ENCODE peak calls at places on chromosomes 7 and 10, in six cellular contexts. One of them, this sample, is unnamed.
A peak's percentile ranks its signal among the peaks of the same experiment; 100 is the strongest.

GRCh38 chr10:96390460-96390864 is 31.7 kb upstream of the OPALIN start:
- DNase-seq in transverse colon: peak; percentile 52
- DNase-seq in sigmoid colon: peak; percentile 96
- DNase-seq in uterus: peak; percentile 47
- DNase-seq in IMR-90: no peak
- DNase-seq in prostate gland: peak; percentile 91
- DNase-seq in this sample: no peak

GRCh38 chr7:106088014-106088413 is 24.1 kb downstream of the SYPL1 start:
- DNase-seq in transverse colon: no peak
- DNase-seq in sigmoid colon: no peak
- DNase-seq in uterus: no peak
- DNase-seq in IMR-90: no peak
- DNase-seq in prostate gland: no peak
- DNase-seq in this sample: no peak

GRCh38 chr10:128152741-128153583 is 26.7 kb upstream of the MKI67 start:
- DNase-seq in transverse colon: no peak
- DNase-seq in sigmoid colon: no peak
- DNase-seq in uterus: no peak
- DNase-seq in IMR-90: no peak
- DNase-seq in prostate gland: no peak
- DNase-seq in this sample: no peak

GRCh38 chr10:1607466-1607865 is 129.9 kb downstream of the ADARB2 start:
- DNase-seq in transverse colon: no peak
- DNase-seq in sigmoid colon: no peak
- DNase-seq in uterus: no peak
- DNase-seq in IMR-90: no peak
- DNase-seq in prostate gland: no peak
- DNase-seq in this sample: no peak

GRCh38 chr7:155305251-155305904 is 7.7 kb downstream of the INSIG1 start:
- DNase-seq in transverse colon: no peak
- DNase-seq in sigmoid colon: no peak
- DNase-seq in uterus: no peak
- DNase-seq in IMR-90: no peak
- DNase-seq in prostate gland: no peak
- DNase-seq in this sample: no peak

GRCh38 chr10:44827431-44828006 is 83.6 kb upstream of the TMEM72 start:
- DNase-seq in transverse colon: no peak
- DNase-seq in sigmoid colon: no peak
- DNase-seq in uterus: no peak
- DNase-seq in IMR-90: no peak
- DNase-seq in prostate gland: no peak
- DNase-seq in this sample: no peak

GRCh38 chr10:63494951-63495350 is 26.2 kb upstream of the REEP3 start:
- DNase-seq in transverse colon: no peak
- DNase-seq in sigmoid colon: no peak
- DNase-seq in uterus: no peak
- DNase-seq in IMR-90: no peak
- DNase-seq in prostate gland: no peak
- DNase-seq in this sample: no peak

GRCh38 chr10:129390147-129390546 is 76.9 kb upstream of the MGMT start:
- DNase-seq in transverse colon: no peak
- DNase-seq in sigmoid colon: no peak
- DNase-seq in uterus: no peak
- DNase-seq in IMR-90: no peak
- DNase-seq in prostate gland: no peak
- DNase-seq in this sample: no peak

GRCh38 chr10:47311193-47311899 is 10.9 kb upstream of the GDF2 start:
- DNase-seq in transverse colon: peak; percentile 77
- DNase-seq in sigmoid colon: no peak
- DNase-seq in uterus: peak; percentile 31
- DNase-seq in IMR-90: no peak
- DNase-seq in prostate gland: no peak
- DNase-seq in this sample: no peak

GRCh38 chr7:141276031-141276430 is 202.2 kb downstream of the TMEM178B start:
- DNase-seq in transverse colon: no peak
- DNase-seq in sigmoid colon: no peak
- DNase-seq in uterus: no peak
- DNase-seq in IMR-90: no peak
- DNase-seq in prostate gland: no peak
- DNase-seq in this sample: no peak

GRCh38 chr7:6271694-6272371 is 591 bp downstream of the CYTH3 start:
- DNase-seq in transverse colon: peak; percentile 28
- DNase-seq in sigmoid colon: peak; percentile 72
- DNase-seq in uterus: peak; percentile 42
- DNase-seq in IMR-90: no peak
- DNase-seq in prostate gland: no peak
- DNase-seq in this sample: peak; percentile 89

GRCh38 chr7:151990567-151990966 is 34.3 kb downstream of the GALNTL5 start:
- DNase-seq in transverse colon: no peak
- DNase-seq in sigmoid colon: no peak
- DNase-seq in uterus: no peak
- DNase-seq in IMR-90: peak; percentile 17
- DNase-seq in prostate gland: no peak
- DNase-seq in this sample: no peak

GRCh38 chr10:91190876-91191580 is 29.4 kb upstream of the PCGF5 start:
- DNase-seq in transverse colon: no peak
- DNase-seq in sigmoid colon: no peak
- DNase-seq in uterus: no peak
- DNase-seq in IMR-90: peak; percentile 45
- DNase-seq in prostate gland: no peak
- DNase-seq in this sample: no peak

GRCh38 chr7:139570626-139571025 is 47.1 kb downstream of the CLEC2L start:
- DNase-seq in transverse colon: no peak
- DNase-seq in sigmoid colon: no peak
- DNase-seq in uterus: no peak
- DNase-seq in IMR-90: no peak
- DNase-seq in prostate gland: no peak
- DNase-seq in this sample: no peak

GRCh38 chr7:35518767-35519166 is 176.2 kb downstream of the HERPUD2 start:
- DNase-seq in transverse colon: no peak
- DNase-seq in sigmoid colon: no peak
- DNase-seq in uterus: no peak
- DNase-seq in IMR-90: no peak
- DNase-seq in prostate gland: no peak
- DNase-seq in this sample: no peak

GRCh38 chr7:100221767-100222444 is 2.2 kb downstream of the PVRIG start:
- DNase-seq in transverse colon: no peak
- DNase-seq in sigmoid colon: no peak
- DNase-seq in uterus: no peak
- DNase-seq in IMR-90: no peak
- DNase-seq in prostate gland: no peak
- DNase-seq in this sample: no peak

GRCh38 chr7:127708788-127709187 is 56.8 kb downstream of the SND1 start:
- DNase-seq in transverse colon: peak; percentile 75
- DNase-seq in sigmoid colon: peak; percentile 89
- DNase-seq in uterus: peak; percentile 71
- DNase-seq in IMR-90: peak; percentile 86
- DNase-seq in prostate gland: peak; percentile 72
- DNase-seq in this sample: peak; percentile 86

GRCh38 chr7:158109364-158110033 is 478.1 kb downstream of the PTPRN2 start:
- DNase-seq in transverse colon: no peak
- DNase-seq in sigmoid colon: no peak
- DNase-seq in uterus: no peak
- DNase-seq in IMR-90: no peak
- DNase-seq in prostate gland: no peak
- DNase-seq in this sample: no peak

GRCh38 chr7:42090056-42090455 is 147.0 kb downstream of the GLI3 start:
- DNase-seq in transverse colon: no peak
- DNase-seq in sigmoid colon: no peak
- DNase-seq in uterus: no peak
- DNase-seq in IMR-90: peak; percentile 38
- DNase-seq in prostate gland: no peak
- DNase-seq in this sample: no peak

GRCh38 chr7:140512317-140513000 is 33.2 kb upstream of the MKRN1 start:
- DNase-seq in transverse colon: peak; percentile 96
- DNase-seq in sigmoid colon: peak; percentile 72
- DNase-seq in uterus: peak; percentile 32
- DNase-seq in IMR-90: no peak
- DNase-seq in prostate gland: peak; percentile 12
- DNase-seq in this sample: no peak

GRCh38 chr10:47349941-47350371 is 1.8 kb downstream of the RBP3 start:
- DNase-seq in transverse colon: no peak
- DNase-seq in sigmoid colon: no peak
- DNase-seq in uterus: no peak
- DNase-seq in IMR-90: no peak
- DNase-seq in prostate gland: no peak
- DNase-seq in this sample: no peak

GRCh38 chr7:26919906-26920530 is 55.6 kb upstream of the SKAP2 start:
- DNase-seq in transverse colon: no peak
- DNase-seq in sigmoid colon: no peak
- DNase-seq in uterus: no peak
- DNase-seq in IMR-90: no peak
- DNase-seq in prostate gland: no peak
- DNase-seq in this sample: no peak

GRCh38 chr7:21450876-21451275 is 23.0 kb downstream of the SP4 start:
- DNase-seq in transverse colon: no peak
- DNase-seq in sigmoid colon: no peak
- DNase-seq in uterus: no peak
- DNase-seq in IMR-90: no peak
- DNase-seq in prostate gland: no peak
- DNase-seq in this sample: no peak

GRCh38 chr7:38222481-38223096 is 44.5 kb downstream of the STARD3NL start:
- DNase-seq in transverse colon: no peak
- DNase-seq in sigmoid colon: no peak
- DNase-seq in uterus: no peak
- DNase-seq in IMR-90: peak; percentile 62
- DNase-seq in prostate gland: peak; percentile 66
- DNase-seq in this sample: peak; percentile 26

GRCh38 chr10:58266826-58267712 is 625 bp downstream of the IPMK start:
- DNase-seq in transverse colon: peak; percentile 69
- DNase-seq in sigmoid colon: peak; percentile 85
- DNase-seq in uterus: peak; percentile 34
- DNase-seq in IMR-90: peak; percentile 59
- DNase-seq in prostate gland: peak; percentile 48
- DNase-seq in this sample: peak; percentile 93

GRCh38 chr10:79468015-79468560 is 22.7 kb upstream of the ZCCHC24 start:
- DNase-seq in transverse colon: no peak
- DNase-seq in sigmoid colon: no peak
- DNase-seq in uterus: no peak
- DNase-seq in IMR-90: no peak
- DNase-seq in prostate gland: no peak
- DNase-seq in this sample: no peak
- TF ChIP-seq CTCF in transverse colon: no peak
- TF ChIP-seq CTCF in sigmoid colon: no peak
- TF ChIP-seq CTCF in uterus: no peak
- TF ChIP-seq CTCF in IMR-90: no peak
- TF ChIP-seq CTCF in prostate gland: no peak
- TF ChIP-seq CTCF in this sample: no peak

GRCh38 chr10:93841930-93842329 is 51.8 kb upstream of the SLC35G1 start:
- DNase-seq in transverse colon: no peak
- DNase-seq in sigmoid colon: no peak
- DNase-seq in uterus: no peak
- DNase-seq in IMR-90: no peak
- DNase-seq in prostate gland: no peak
- DNase-seq in this sample: no peak
- H3K4me3 ChIP-seq in transverse colon: no peak overlapping the region
- H3K4me3 ChIP-seq in sigmoid colon: no peak overlapping the region
- H3K4me3 ChIP-seq in uterus: no peak overlapping the region
- H3K4me3 ChIP-seq in IMR-90: no peak overlapping the region
- H3K4me3 ChIP-seq in prostate gland: no peak overlapping the region
- H3K4me3 ChIP-seq in this sample: no peak overlapping the region

GRCh38 chr10:122474145-122474739 is 12.9 kb downstream of the HTRA1 start:
- DNase-seq in transverse colon: no peak
- DNase-seq in sigmoid colon: no peak
- DNase-seq in uterus: no peak
- DNase-seq in IMR-90: no peak
- DNase-seq in prostate gland: no peak
- DNase-seq in this sample: peak; percentile 86
- TF ChIP-seq POLR2A in transverse colon: no peak
- TF ChIP-seq POLR2A in sigmoid colon: no peak
- TF ChIP-seq POLR2A in uterus: no peak
- TF ChIP-seq POLR2A in IMR-90: no peak
- TF ChIP-seq POLR2A in prostate gland: no peak
- TF ChIP-seq POLR2A in this sample: no peak

GRCh38 chr7:133207687-133208086 is 45.2 kb upstream of the EXOC4 start:
- DNase-seq in transverse colon: no peak
- DNase-seq in sigmoid colon: no peak
- DNase-seq in uterus: no peak
- DNase-seq in IMR-90: no peak
- DNase-seq in prostate gland: no peak
- DNase-seq in this sample: no peak
- TF ChIP-seq CTCF in transverse colon: no peak
- TF ChIP-seq CTCF in sigmoid colon: no peak
- TF ChIP-seq CTCF in uterus: no peak
- TF ChIP-seq CTCF in IMR-90: peak; percentile 14
- TF ChIP-seq CTCF in prostate gland: no peak
- TF ChIP-seq CTCF in this sample: no peak

GRCh38 chr7:112347088-112347487 is 103.2 kb upstream of the IFRD1 start:
- DNase-seq in transverse colon: no peak
- DNase-seq in sigmoid colon: no peak
- DNase-seq in uterus: no peak
- DNase-seq in IMR-90: no peak
- DNase-seq in prostate gland: no peak
- DNase-seq in this sample: no peak
- H3K4me3 ChIP-seq in transverse colon: no peak overlapping the region
- H3K4me3 ChIP-seq in sigmoid colon: no peak overlapping the region
- H3K4me3 ChIP-seq in uterus: no peak overlapping the region
- H3K4me3 ChIP-seq in IMR-90: no peak overlapping the region
- H3K4me3 ChIP-seq in prostate gland: no peak overlapping the region
- H3K4me3 ChIP-seq in this sample: no peak overlapping the region

DNA sequence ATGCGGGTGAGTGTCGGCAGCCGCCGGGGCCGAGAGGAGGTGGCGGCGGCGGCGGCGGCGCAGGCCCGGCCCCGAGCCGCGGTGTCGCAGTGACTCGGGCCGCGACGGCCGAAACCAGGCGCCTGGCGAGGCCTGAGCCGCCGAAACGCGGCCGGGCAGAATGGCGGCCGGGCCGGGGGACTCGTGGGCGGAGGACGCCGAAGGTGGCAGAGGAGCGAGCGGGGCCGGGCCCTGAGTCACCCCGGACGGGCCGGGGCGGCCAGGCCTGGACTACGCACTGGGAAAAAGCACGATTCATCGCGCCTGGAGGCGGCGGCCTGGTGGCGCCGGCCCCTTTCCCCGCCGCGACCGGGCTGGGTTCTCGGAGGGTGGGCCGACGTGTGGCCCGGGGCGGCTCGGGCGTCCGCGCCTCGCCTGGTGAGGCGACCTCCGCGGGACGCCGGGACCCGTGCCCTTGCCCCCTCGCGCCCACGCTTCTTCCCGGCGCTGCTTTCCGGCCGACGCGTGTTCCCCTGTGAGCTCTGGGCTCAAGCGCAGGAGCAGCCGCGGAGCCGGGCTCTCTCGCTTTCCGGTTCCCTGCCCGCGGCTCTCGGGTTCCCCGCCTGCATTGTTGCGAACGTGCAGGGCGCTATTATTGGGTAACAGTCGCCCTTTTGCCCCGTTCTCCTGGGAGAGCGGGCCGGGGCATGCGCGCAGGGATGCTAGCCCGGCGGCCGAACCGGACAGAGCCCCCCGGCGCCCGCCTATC is 495 bp downstream of the CUL1 start:
- DNase-seq in transverse colon: peak; percentile 51
- DNase-seq in sigmoid colon: peak; percentile 75
- DNase-seq in uterus: peak; percentile 60
- DNase-seq in IMR-90: peak; percentile 45
- DNase-seq in prostate gland: peak; percentile 7
- DNase-seq in this sample: peak; percentile 33
- TF ChIP-seq POLR2A in transverse colon: peak; percentile 27
- TF ChIP-seq POLR2A in sigmoid colon: no peak
- TF ChIP-seq POLR2A in uterus: no peak
- TF ChIP-seq POLR2A in IMR-90: no peak
- TF ChIP-seq POLR2A in prostate gland: peak; percentile 32
- TF ChIP-seq POLR2A in this sample: no peak

This sample was measured in lower leg skin.